ENCODE peak calls at places on chromosome 2, in seven cellular contexts. X, C, E, H, D, A and Y are unnamed samples.

GRCh38 chr2:218857371-218858137 is 2.1 kb upstream of the WNT6 start:
- DNase-seq in H (peak; percentile 25), D (no peak), X (peak; percentile 37), E (peak; percentile 70), C (no peak), A (peak; percentile 75), Y (no peak)

GRCh38 chr2:113212245-113213060 is 38.7 kb downstream of the PSD4 start:
- DNase-seq in A (no peak), E (no peak), X (peak; percentile 75), D (no peak), H (peak; percentile 45), C (no peak), Y (no peak)

GRCh38 chr2:96267159-96267971 is 1.3 kb downstream of the CIAO1 start:
- DNase-seq in H (peak; percentile 71), C (peak; percentile 45), E (peak; percentile 28), A (peak; percentile 51), D (peak; percentile 27), X (no peak), Y (peak; percentile 79)

GRCh38 chr2:159863761-159864160 is 65.8 kb upstream of the CD302 start:
- DNase-seq in X (no peak), C (no peak), H (no peak), D (no peak), E (no peak), A (no peak), Y (no peak)

GRCh38 chr2:120253021-120253882 is 600 bp downstream of the RALB start:
- DNase-seq in E (peak; percentile 88), D (peak; percentile 22), C (no peak), A (peak; percentile 58), H (peak; percentile 91), X (peak; percentile 94), Y (peak; percentile 37)

GRCh38 chr2:182866461-182867369 is at the start of gene FRZB:
- DNase-seq in X (peak; percentile 88), D (no peak), E (peak; percentile 83), H (peak; percentile 64), C (peak; percentile 27), A (peak; percentile 73), Y (peak; percentile 4)

GRCh38 chr2:37181726-37182684 is 6.5 kb downstream of the SULT6B1 start:
- DNase-seq in H (no peak), E (no peak), X (no peak), D (no peak), A (no peak), C (no peak), Y (no peak)

GRCh38 chr2:192190474-192190873 is 4.3 kb downstream of the TMEFF2 start:
- DNase-seq in E (peak; percentile 61), X (no peak), H (no peak), A (no peak), D (no peak), C (peak; percentile 19), Y (no peak)

GRCh38 chr2:111698743-111699554 is 185.0 kb downstream of the ANAPC1 start:
- DNase-seq in H (no peak), X (peak; percentile 72), E (peak; percentile 98), A (peak; percentile 58), D (peak; percentile 36), C (no peak), Y (peak; percentile 70)

GRCh38 chr2:39780825-39781600 is 2.0 kb upstream of the THUMPD2 start:
- DNase-seq in E (no peak), A (no peak), C (peak; percentile 20), D (no peak), H (no peak), X (no peak), Y (peak; percentile 52)

GRCh38 chr2:8805278-8806045 is 32.0 kb downstream of the KIDINS220 start:
- DNase-seq in X (no peak), E (peak; percentile 10), D (no peak), C (no peak), A (no peak), H (no peak), Y (no peak)

GRCh38 chr2:239369631-239370161 is 31.1 kb downstream of the HDAC4 start:
- DNase-seq in A (peak; percentile 66), D (peak; percentile 79), C (peak; percentile 74), H (peak; percentile 28), X (peak; percentile 83), E (no peak), Y (peak; percentile 92)

GRCh38 chr2:195863564-195863963 is 205.1 kb downstream of the DNAH7 start:
- DNase-seq in E (no peak), D (no peak), H (no peak), C (no peak), X (no peak), A (no peak), Y (no peak)

GRCh38 chr2:64857581-64858471 is 131.4 kb upstream of the SLC1A4 start:
- DNase-seq in H (peak; percentile 43), E (peak; percentile 98), X (peak; percentile 80), C (no peak), D (no peak), A (peak; percentile 56), Y (no peak)

GRCh38 chr2:144156736-144157645 is 362.9 kb downstream of the ZEB2 start:
- DNase-seq in A (no peak), D (no peak), H (no peak), X (no peak), E (no peak), C (no peak), Y (no peak)

GRCh38 chr2:89820248-89820647 is 1128.8 kb downstream of the RPIA start:
- DNase-seq in A (no peak), X (no peak), E (no peak), D (no peak), H (no peak), C (no peak), Y (no peak)
- TF ChIP-seq CTCF in A (no peak), X (no peak), E (no peak), D (no peak), H (no peak), C (no peak), Y (no peak)

DNA sequence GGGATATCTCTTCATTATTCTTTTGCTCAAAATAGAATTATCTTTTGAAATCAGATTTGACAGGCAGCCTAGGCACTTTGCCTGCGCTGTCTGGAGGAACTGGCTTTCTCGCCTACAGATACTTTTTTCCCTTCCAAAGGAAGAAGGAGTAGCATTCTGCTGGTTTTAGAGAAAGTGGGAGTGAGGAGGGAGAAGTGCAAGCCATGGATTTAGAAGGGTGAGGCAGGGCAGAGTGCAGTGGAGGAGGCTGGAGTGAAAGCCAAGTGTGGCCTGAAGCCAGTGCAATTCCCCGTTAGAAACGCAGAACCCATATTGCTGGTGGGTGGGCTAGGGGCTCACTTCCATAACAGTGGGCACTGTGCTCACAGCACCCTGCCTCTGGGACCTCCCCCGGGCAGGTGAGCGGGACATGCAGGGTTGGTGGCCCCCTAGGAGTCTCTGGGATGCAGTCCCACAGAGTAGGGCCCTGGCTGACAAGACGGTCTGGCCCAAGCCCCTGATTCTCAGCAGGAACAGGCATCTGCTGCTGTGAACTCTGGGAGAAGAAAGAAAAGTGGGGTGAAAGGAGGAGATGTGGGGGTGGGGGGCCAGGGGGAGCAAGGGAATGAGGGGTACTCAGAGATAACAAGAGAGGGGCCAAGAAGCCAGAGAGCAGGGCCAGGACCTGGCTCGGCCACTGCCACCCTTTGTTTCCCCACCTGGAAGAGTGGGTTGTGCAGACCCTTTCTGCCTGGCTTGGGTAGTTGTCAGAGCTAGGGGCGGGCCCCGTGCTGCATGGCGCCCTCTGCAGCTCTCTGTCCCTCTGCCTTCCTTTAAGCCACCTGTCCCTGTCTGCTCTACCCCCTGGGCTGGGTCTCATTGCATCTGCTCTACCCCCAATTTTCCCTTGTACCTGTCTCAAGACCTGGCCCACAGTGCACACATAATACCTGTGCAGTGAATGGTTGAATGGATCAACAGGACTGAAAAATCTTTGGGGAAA is 273.5 kb upstream of the HS6ST1 start:
- DNase-seq in X (peak; percentile 26), D (no peak), E (peak; percentile 23), A (no peak), C (no peak), H (no peak), Y (no peak)
- TF ChIP-seq CTCF in X (no peak), D (no peak), E (no peak), A (no peak), C (no peak), H (no peak), Y (no peak)

DNA sequence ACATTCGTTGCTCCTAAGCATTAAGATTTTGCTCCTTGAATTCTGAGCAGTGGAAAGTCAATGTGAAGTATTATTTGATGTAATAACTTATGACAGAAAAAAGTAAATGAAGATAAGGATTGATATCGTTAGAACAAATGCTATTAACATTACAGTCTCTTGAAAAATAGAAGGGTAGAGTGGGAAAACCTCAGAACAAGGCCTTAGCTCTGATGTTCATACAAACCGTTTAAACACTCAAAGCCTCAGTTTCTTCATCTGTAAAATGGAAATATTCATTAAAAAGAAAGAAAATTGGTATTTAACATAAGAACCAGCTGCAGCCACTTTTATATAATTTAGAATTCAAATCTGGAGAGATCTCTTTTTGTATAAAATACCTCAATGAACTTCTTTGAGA is 250.4 kb upstream of the NCKAP5 start:
- DNase-seq in A (no peak), C (no peak), E (no peak), D (no peak), X (no peak), H (no peak), Y (no peak)
- TF ChIP-seq CTCF in A (no peak), C (no peak), E (no peak), D (no peak), X (no peak), H (no peak), Y (no peak)

GRCh38 chr2:53739057-53739456 is 28.5 kb upstream of the CHAC2 start:
- DNase-seq in D (no peak), E (peak; percentile 33), H (no peak), A (no peak), X (no peak), C (no peak), Y (no peak)

GRCh38 chr2:53744395-53745065 is 23.1 kb upstream of the CHAC2 start:
- DNase-seq in X (no peak), C (no peak), D (no peak), A (no peak), H (no peak), E (no peak), Y (no peak)

GRCh38 chr2:53737091-53737490 is 30.5 kb upstream of the CHAC2 start:
- DNase-seq in C (no peak), E (no peak), X (no peak), A (no peak), D (no peak), H (no peak), Y (no peak)

DNA sequence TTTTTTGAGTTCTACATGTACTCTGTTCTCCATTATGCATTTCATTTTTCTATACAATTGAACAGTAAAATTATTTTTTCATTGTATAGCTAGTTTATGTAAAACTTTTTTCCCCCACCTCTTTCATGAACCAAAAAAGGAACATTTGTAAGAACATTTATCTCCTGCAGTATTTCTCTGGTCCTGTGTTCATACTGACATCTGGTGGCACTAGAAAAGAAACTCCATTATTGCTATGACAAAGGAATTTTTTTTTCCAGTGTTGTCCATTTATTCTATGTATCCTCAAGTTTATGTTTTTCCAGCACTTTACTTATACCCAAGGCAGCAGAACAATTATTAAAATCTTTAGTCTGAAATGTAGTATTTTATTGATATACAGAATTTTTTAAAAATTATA is 27.4 kb upstream of the CHAC2 start:
- DNase-seq in H (no peak), X (no peak), D (no peak), A (no peak), E (peak; percentile 66), C (no peak), Y (no peak)
- TF ChIP-seq CTCF in H (no peak), X (no peak), D (no peak), A (peak; percentile 38), E (peak; percentile 49), C (peak; percentile 8), Y (peak; percentile 15)